ENCODE peak calls at places on chromosome 12, in five cellular contexts. H, J, Q, Y and X are unnamed samples. For H3K27me3, the result is how much of the 10 kb centered on the place peaks cover.

GRCh38 chr12:102642199-102642598 is 161.8 kb upstream of the IGF1 start:
- DNase-seq in H (no peak), J (no peak), Q (no peak), Y (no peak), X (no peak)

GRCh38 chr12:56158926-56159461 is 835 bp downstream of the MYL6 start:
- DNase-seq in H (peak), J (peak), Q (peak), Y (peak), X (peak)

GRCh38 chr12:129193263-129193871 is 340.1 kb downstream of the GLT1D1 start:
- DNase-seq in H (no peak), J (peak), Q (no peak), Y (no peak), X (no peak)

GRCh38 chr12:1562813-1563412 is 31.5 kb downstream of the FBXL14 start:
- DNase-seq in H (no peak), J (no peak), Q (no peak), Y (no peak), X (no peak)

GRCh38 chr12:109540526-109541411 is 32.5 kb downstream of the MMAB start:
- DNase-seq in H (no peak), J (no peak), Q (no peak), Y (no peak), X (no peak)

GRCh38 chr12:95003213-95003920 is at the start of gene NDUFA12:
- DNase-seq in H (peak), J (peak), Q (peak), Y (peak), X (peak)

GRCh38 chr12:7042847-7043246 is 17.7 kb upstream of the C1S start:
- DNase-seq in H (no peak), J (no peak), Q (peak), Y (peak), X (no peak)

GRCh38 chr12:76014007-76014406 is 17.6 kb downstream of the PHLDA1 start:
- DNase-seq in H (no peak), J (no peak), Q (no peak), Y (peak), X (no peak)

GRCh38 chr12:56078427-56078826 is 1.5 kb upstream of the ERBB3 start:
- DNase-seq in H (no peak), J (no peak), Q (no peak), Y (no peak), X (no peak)

GRCh38 chr12:41967668-41968649 is 176.7 kb downstream of the GXYLT1 start:
- DNase-seq in H (no peak), J (peak), Q (peak), Y (peak), X (no peak)

GRCh38 chr12:110698171-110698902 is 9.4 kb upstream of the HVCN1 start:
- DNase-seq in H (peak), J (peak), Q (peak), Y (peak), X (peak)

GRCh38 chr12:70154960-70155589 is 88.2 kb upstream of the CNOT2 start:
- DNase-seq in H (no peak), J (no peak), Q (peak), Y (peak), X (no peak)

GRCh38 chr12:24791622-24792021 is 157.3 kb downstream of the BCAT1 start:
- DNase-seq in H (no peak), J (no peak), Q (no peak), Y (no peak), X (no peak)

GRCh38 chr12:97211421-97211820 is 251.2 kb upstream of the RMST start:
- DNase-seq in H (no peak), J (no peak), Q (no peak), Y (no peak), X (no peak)

GRCh38 chr12:110355080-110355479 is 48.4 kb downstream of the ANAPC7 start:
- DNase-seq in H (no peak), J (peak), Q (peak), Y (peak), X (no peak)

GRCh38 chr12:12881495-12881894 is 9.9 kb upstream of the GPRC5A start:
- DNase-seq in H (no peak), J (no peak), Q (no peak), Y (no peak), X (no peak)

GRCh38 chr12:39102474-39103209 is 197.3 kb upstream of the CPNE8 start:
- DNase-seq in H (no peak), J (no peak), Q (no peak), Y (no peak), X (no peak)

GRCh38 chr12:80213246-80213645 is 113.9 kb downstream of the OTOGL start:
- DNase-seq in H (no peak), J (no peak), Q (no peak), Y (no peak), X (no peak)

GRCh38 chr12:50720085-50720484 is 43.8 kb upstream of the ATF1 start:
- DNase-seq in H (no peak), J (no peak), Q (no peak), Y (no peak), X (no peak)

GRCh38 chr12:1351926-1352325 is 242.5 kb downstream of the FBXL14 start:
- DNase-seq in H (no peak), J (no peak), Q (no peak), Y (no peak), X (no peak)

GRCh38 chr12:48005750-48006021 is 1.4 kb upstream of the COL2A1 start:
- DNase-seq in H (no peak), J (no peak), Q (no peak), Y (no peak), X (no peak)

GRCh38 chr12:49086116-49086515 is 8.5 kb downstream of the DHH start:
- DNase-seq in H (no peak), J (no peak), Q (no peak), Y (no peak), X (no peak)

DNA sequence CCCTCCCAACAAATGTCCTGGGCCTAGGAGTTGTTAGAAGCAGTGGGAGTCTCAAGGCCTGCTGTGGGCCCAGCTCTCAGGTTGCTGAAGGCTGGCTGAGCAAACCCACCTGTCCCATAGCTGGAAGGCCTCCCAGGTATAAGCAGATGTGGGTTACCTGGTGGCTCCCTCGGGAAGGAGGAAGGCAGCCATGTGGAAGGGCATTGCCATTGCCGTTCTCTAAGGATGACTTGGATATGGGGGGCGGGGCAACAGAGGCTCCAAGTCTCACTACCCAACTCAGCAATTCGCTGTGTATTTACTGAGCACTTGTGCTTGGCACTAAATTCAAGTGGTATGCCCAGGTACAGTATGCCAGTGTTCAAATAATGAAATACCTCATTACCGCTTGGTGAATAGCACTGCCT is 23.4 kb downstream of the HSPB8 start:
- DNase-seq in H (no peak), J (peak), Q (no peak), Y (no peak), X (no peak)
- TF ChIP-seq CTCF in H (no peak), J (no peak), Q (no peak), Y (no peak), X (no peak)

DNA sequence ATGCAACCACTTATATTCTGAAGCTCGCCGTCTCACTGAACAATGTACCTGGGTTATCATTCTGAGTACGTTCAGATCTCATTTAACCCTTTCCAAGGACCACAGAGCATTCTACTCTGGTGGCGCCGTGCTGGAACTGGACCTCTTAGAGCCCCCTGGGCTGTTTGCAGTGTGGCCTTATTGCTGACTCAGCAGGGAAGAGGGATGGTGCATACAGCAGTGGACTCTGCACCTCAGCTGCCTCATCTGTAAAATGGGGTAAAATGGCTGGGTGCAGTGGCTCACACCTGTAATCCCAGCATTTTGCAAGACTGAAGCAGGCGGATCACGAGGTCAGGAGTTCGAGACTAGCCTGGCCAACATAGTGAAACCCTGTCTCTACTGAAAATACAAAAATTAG is 2.9 kb downstream of the ALDH2 start:
- DNase-seq in H (no peak), J (no peak), Q (no peak), Y (no peak), X (no peak)
- H3K27me3 ChIP-seq in H (under half), J (under half), Q (under half), Y (under half), X (under half)

GRCh38 chr12:57522887-57523705 is 472 bp downstream of the MBD6 start:
- DNase-seq in H (peak), J (no peak), Q (peak), Y (peak), X (peak)
- TF ChIP-seq CTCF in H (no peak), J (no peak), Q (no peak), Y (no peak), X (no peak)

GRCh38 chr12:123073962-123074801 is 76.7 kb downstream of the PITPNM2 start:
- DNase-seq in H (no peak), J (no peak), Q (no peak), Y (no peak), X (no peak)

GRCh38 chr12:123070267-123071081 is 80.4 kb downstream of the PITPNM2 start:
- DNase-seq in H (no peak), J (no peak), Q (no peak), Y (no peak), X (no peak)

GRCh38 chr12:123075092-123075491 is 75.8 kb downstream of the PITPNM2 start:
- DNase-seq in H (no peak), J (no peak), Q (no peak), Y (no peak), X (no peak)

GRCh38 chr12:123069436-123070266 is 81.2 kb downstream of the PITPNM2 start:
- DNase-seq in H (no peak), J (no peak), Q (no peak), Y (no peak), X (no peak)

GRCh38 chr12:123071401-123072304 is 79.2 kb downstream of the PITPNM2 start:
- DNase-seq in H (no peak), J (no peak), Q (no peak), Y (no peak), X (peak)
- H3K27me3 ChIP-seq in H (under half), J (under half), Q (under half), Y (under half), X (under half)